ENCODE peak calls at places on chromosomes 16 and 17, in ten cellular contexts. T is NCI-H524, O is GM10248, M is amniotic stem cell, J is left lung, F is NB4, K is T-helper 17 cell, H is lower lobe of right lung, P is H9, X is H7. V is an unnamed sample.
A peak's percentile ranks its signal among the peaks of the same experiment; 100 is the strongest.

GRCh38 chr16:67435758-67436164 is 4.8 kb downstream of the HSD11B2 start:
- DNase-seq in H (no peak), T (no peak), X (peak; percentile 76), K (no peak), P (no peak), O (no peak), F (no peak), M (no peak), J (no peak), V (no peak)

GRCh38 chr17:28511858-28512461 is 5.8 kb downstream of the FOXN1 start:
- DNase-seq in K (no peak), J (no peak), P (no peak), O (no peak), H (no peak), F (no peak), T (peak; percentile 86), X (no peak), M (no peak), V (no peak)

GRCh38 chr17:4733073-4733531 is 1.9 kb downstream of the MED11 start:
- DNase-seq in J (peak; percentile 68), X (peak; percentile 31), H (peak; percentile 77), K (no peak), F (peak; percentile 87), O (peak; percentile 75), M (no peak), P (no peak), T (no peak), V (no peak)

GRCh38 chr16:813204-813915 is 12.8 kb upstream of the GNG13 start:
- DNase-seq in T (peak; percentile 46), J (no peak), X (peak; percentile 98), K (no peak), H (no peak), M (peak; percentile 16), F (no peak), O (peak; percentile 76), P (peak; percentile 78), V (no peak)

GRCh38 chr16:57409065-57409464 is 4.5 kb downstream of the CCL17 start:
- DNase-seq in P (no peak), H (no peak), F (no peak), T (no peak), M (no peak), K (no peak), J (no peak), O (no peak), X (no peak), V (no peak)

GRCh38 chr16:1823821-1824220 is 2.8 kb downstream of the HAGH start:
- DNase-seq in H (no peak), T (peak; percentile 55), K (no peak), X (peak; percentile 88), M (no peak), J (no peak), O (peak; percentile 39), P (peak; percentile 75), F (peak; percentile 83), V (no peak)

GRCh38 chr17:81432873-81433451 is 37.7 kb downstream of the BAHCC1 start:
- DNase-seq in X (no peak), H (peak; percentile 71), T (peak; percentile 100), K (no peak), J (peak; percentile 63), M (no peak), F (no peak), P (no peak), O (no peak), V (no peak)

GRCh38 chr17:9813166-9813565 is 8.7 kb downstream of the GSG1L2 start:
- DNase-seq in M (no peak), J (no peak), H (no peak), K (no peak), T (no peak), F (no peak), O (no peak), X (no peak), P (no peak), V (no peak)

GRCh38 chr16:23145186-23145585 is 4.1 kb downstream of the USP31 start:
- DNase-seq in T (no peak), K (no peak), M (no peak), X (peak; percentile 41), O (no peak), P (peak; percentile 46), H (no peak), J (no peak), F (no peak), V (no peak)

GRCh38 chr16:69326172-69326873 is 4.1 kb downstream of the PDF start:
- DNase-seq in O (no peak), M (no peak), X (no peak), P (no peak), J (no peak), K (no peak), H (no peak), T (no peak), F (no peak), V (no peak)

V was measured in cerebellar nuclear complex.